ENCODE peak calls at places on chromosome 21, in five cellular contexts. H is GM12878, F is HepG2, T is K562, W is H1. A is an unnamed sample.

GRCh38 chr21:25563399-25564116 is 43.7 kb downstream of the MRPL39 start:
- DNase-seq in H (peak), F (no peak), T (no peak), W (no peak), A (no peak)

GRCh38 chr21:27572681-27573080 is 605.8 kb upstream of the ADAMTS5 start:
- DNase-seq in H (no peak), F (no peak), T (no peak), W (no peak), A (no peak)

GRCh38 chr21:46643379-46644177 is 8.1 kb downstream of the PRMT2 start:
- DNase-seq in H (no peak), F (no peak), T (no peak), W (no peak), A (no peak)

GRCh38 chr21:42336065-42336464 is 14.7 kb downstream of the TFF2 start:
- DNase-seq in H (no peak), F (peak), T (no peak), W (peak), A (peak)

GRCh38 chr21:17191346-17191993 is 321.4 kb upstream of the CXADR start:
- DNase-seq in H (no peak), F (no peak), T (no peak), W (no peak), A (no peak)

GRCh38 chr21:15197696-15198095 is 132.9 kb upstream of the NRIP1 start:
- DNase-seq in H (no peak), F (no peak), T (no peak), W (no peak), A (no peak)

GRCh38 chr21:46069719-46070279 is 28.1 kb upstream of the COL6A2 start:
- DNase-seq in H (no peak), F (no peak), T (no peak), W (no peak), A (no peak)

GRCh38 chr21:40186036-40186435 is 318.8 kb downstream of the PCP4 start:
- DNase-seq in H (no peak), F (no peak), T (no peak), W (no peak), A (no peak)

GRCh38 chr21:26449161-26449560 is 123.9 kb downstream of the CYYR1 start:
- DNase-seq in H (no peak), F (no peak), T (no peak), W (no peak), A (no peak)

GRCh38 chr21:46459356-46460112 is 843 bp downstream of the DIP2A start:
- DNase-seq in H (no peak), F (no peak), T (peak), W (peak), A (peak)

GRCh38 chr21:33441489-33442477 is 38.0 kb downstream of the TMEM50B start:
- DNase-seq in H (peak), F (no peak), T (no peak), W (no peak), A (no peak)

GRCh38 chr21:29033871-29034270 is 9.4 kb downstream of the USP16 start:
- DNase-seq in H (no peak), F (no peak), T (no peak), W (no peak), A (no peak)

GRCh38 chr21:20661745-20662470 is 336.3 kb upstream of the NCAM2 start:
- DNase-seq in H (no peak), F (no peak), T (no peak), W (no peak), A (peak)

GRCh38 chr21:46436586-46436985 is 22.1 kb upstream of the DIP2A start:
- DNase-seq in H (no peak), F (no peak), T (no peak), W (no peak), A (no peak)

GRCh38 chr21:29302340-29302991 is 3.7 kb downstream of the BACH1 start:
- DNase-seq in H (no peak), F (no peak), T (no peak), W (no peak), A (no peak)

GRCh38 chr21:42621166-42621827 is 32.1 kb upstream of the PDE9A start:
- DNase-seq in H (no peak), F (peak), T (no peak), W (no peak), A (no peak)

GRCh38 chr21:18384771-18385170 is 18.8 kb downstream of the TMPRSS15 start:
- DNase-seq in H (no peak), F (no peak), T (peak), W (no peak), A (peak)

GRCh38 chr21:42556960-42557359 is 43.3 kb downstream of the SLC37A1 start:
- DNase-seq in H (no peak), F (no peak), T (no peak), W (no peak), A (no peak)

GRCh38 chr21:46550511-46550941 is 54.4 kb downstream of the S100B start:
- DNase-seq in H (no peak), F (no peak), T (no peak), W (peak), A (no peak)

GRCh38 chr21:44372616-44373015 is 19.2 kb downstream of the TRPM2 start:
- DNase-seq in H (no peak), F (no peak), T (no peak), W (no peak), A (no peak)

GRCh38 chr21:44368711-44369446 is 15.5 kb downstream of the TRPM2 start:
- DNase-seq in H (no peak), F (no peak), T (no peak), W (peak), A (peak)

GRCh38 chr21:44370027-44370735 is 16.8 kb downstream of the TRPM2 start:
- DNase-seq in H (no peak), F (peak), T (peak), W (peak), A (peak)

GRCh38 chr21:44371596-44371995 is 18.2 kb downstream of the TRPM2 start:
- DNase-seq in H (no peak), F (no peak), T (no peak), W (no peak), A (no peak)

DNA sequence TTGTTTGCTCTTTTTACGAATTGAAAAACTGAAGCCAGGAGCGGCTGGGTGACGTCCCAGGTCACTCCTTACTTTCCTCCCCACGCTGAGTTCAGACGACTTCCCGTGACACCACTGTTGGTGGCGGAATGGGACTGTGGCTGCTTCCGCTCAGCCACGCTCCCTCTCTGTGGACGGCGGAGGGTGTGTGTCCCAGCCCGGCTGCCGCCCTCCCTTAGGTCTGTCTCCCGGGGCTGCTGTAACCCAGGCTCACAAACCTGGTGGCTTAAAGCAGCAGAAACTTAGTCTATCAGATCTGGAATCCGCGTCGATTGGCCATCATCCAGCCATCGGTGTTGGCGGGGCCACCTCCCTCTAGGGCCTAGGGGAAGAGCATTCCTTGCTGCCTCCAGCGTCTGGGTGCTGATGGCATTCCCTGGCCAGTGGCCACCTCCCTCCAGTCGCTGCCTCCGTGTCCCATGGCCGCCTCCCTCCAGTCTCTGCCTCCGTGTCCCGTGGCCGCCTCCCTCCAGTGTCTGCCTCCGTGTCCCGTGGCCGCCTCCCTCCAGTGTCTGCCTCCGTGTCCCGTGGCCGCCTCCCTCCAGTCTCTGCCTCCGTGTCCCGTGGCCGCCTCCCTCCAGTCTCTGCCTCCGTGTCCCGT is 17.5 kb downstream of the TRPM2 start:
- DNase-seq in H (no peak), F (no peak), T (no peak), W (no peak), A (no peak)
- TF ChIP-seq CREB1 in H (no peak), F (no peak), T (no peak), W (no peak), A (no peak)

DNA sequence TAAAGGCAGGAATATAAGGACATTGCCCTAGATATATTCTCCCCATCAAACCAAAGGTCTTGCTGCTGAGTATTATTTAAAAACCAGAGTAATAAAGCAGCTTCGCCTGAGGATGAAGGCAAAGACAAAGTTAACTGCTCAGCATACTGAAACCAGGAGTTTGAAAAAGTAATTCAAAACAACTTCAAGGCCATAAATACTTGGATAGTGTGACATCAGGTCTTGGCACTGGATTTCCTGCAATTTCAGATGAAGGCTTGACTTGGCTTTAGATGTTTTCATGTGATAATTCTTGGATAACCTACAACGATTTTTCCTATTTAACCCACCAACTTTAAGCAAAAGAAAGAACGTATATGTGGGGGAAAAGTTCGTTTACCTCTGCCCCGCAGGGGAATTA is 10.6 kb downstream of the SOD1 start:
- DNase-seq in H (no peak), F (no peak), T (no peak), W (no peak), A (no peak)
- TF ChIP-seq EZH2 in H (no peak), F (no peak), T (no peak), W (no peak), A (no peak)

DNA sequence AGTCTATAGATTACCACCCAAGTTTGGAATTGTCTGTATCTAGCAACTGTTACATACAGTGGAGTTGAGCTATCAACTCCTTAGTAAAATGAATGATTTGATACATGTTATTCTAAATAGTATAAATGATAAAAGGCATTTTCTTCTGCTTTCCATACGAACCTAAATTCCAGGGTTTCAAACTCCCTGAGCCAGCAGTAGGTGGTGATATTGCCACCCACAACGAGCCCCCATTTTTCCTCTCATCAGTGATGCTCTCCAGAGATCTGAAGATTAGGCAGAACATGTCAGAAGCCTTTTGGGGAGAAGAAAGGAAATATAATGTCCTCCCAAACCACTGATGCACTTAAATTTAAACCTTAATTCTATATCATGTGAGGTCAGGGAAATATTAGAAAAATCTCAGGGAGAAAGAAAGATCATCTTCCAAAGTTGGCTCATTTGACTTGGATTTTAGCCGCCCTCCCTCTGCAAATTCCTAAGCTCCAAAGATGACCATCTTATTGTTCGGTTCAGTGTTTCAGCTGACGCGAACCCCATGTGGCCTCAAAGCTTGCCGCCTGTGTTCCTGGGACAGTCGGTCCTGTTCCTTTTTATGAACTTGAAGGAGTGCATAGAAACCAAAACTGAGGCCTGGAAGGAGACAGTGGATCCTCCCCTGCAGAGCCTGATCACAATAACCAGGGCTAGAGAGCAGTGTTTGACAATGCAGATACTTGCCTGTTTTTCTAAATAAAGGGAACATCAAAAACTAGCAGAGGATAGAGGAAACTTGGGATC is 2.3 kb downstream of the EVA1C start:
- DNase-seq in H (no peak), F (no peak), T (no peak), W (no peak), A (no peak)
- TF ChIP-seq CREB1 in H (no peak), F (no peak), T (no peak), W (no peak), A (no peak)

GRCh38 chr21:41315726-41316125 is 875 bp upstream of the FAM3B start:
- DNase-seq in H (no peak), F (no peak), T (no peak), W (no peak), A (no peak)

GRCh38 chr21:41318218-41318617 is 1.6 kb downstream of the FAM3B start:
- DNase-seq in H (no peak), F (no peak), T (no peak), W (no peak), A (no peak)

GRCh38 chr21:41316200-41316599 is 401 bp upstream of the FAM3B start:
- DNase-seq in H (no peak), F (no peak), T (no peak), W (no peak), A (no peak)

GRCh38 chr21:41317458-41317857 is 857 bp downstream of the FAM3B start:
- DNase-seq in H (no peak), F (no peak), T (no peak), W (no peak), A (no peak)

DNA sequence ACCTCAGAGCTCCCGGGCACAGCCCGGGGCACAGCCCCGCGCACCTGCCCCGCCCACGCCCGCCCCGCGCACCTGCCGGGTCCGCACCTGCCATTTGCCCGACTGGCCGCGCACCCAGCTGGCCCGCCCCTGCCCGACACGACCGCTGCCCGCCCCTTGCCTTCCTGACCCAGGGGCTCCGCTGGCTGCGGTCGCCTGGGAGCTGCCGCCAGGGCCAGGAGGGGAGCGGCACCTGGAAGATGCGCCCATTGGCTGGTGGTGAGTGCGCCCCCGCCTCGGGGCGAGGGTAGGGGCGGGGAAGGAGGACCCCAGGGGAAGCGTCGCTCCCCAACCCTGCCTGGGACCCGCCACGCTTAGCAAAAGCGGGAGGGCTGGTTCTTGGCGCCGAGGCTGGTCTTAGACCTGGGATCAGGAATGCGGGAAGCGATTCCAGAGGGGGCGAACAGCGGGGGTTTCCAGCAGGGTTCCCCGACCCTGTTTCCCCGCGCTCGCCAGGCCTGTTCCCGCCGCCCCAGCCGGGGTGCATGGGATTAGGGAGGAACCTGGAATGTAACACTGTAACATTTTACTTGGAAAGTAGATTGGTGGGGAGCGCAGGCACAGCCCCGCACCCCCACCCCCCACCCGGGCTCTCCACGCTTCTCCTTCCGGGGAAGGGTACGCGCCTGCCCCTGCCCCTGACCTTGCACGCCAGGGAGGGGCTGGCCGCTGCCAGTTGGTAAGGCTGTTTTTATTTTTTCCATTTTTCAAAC is at the start of gene FAM3B:
- DNase-seq in H (no peak), F (no peak), T (no peak), W (peak), A (peak)
- TF ChIP-seq EZH2 in H (no peak), F (no peak), T (no peak), W (peak), A (no peak)

GRCh38 chr21:35556536-35556935 is 503.8 kb downstream of the SETD4 start:
- DNase-seq in H (no peak), F (no peak), T (no peak), W (no peak), A (no peak)
- TF ChIP-seq CREB1 in H (no peak), F (no peak), T (no peak), W (no peak), A (no peak)

DNA sequence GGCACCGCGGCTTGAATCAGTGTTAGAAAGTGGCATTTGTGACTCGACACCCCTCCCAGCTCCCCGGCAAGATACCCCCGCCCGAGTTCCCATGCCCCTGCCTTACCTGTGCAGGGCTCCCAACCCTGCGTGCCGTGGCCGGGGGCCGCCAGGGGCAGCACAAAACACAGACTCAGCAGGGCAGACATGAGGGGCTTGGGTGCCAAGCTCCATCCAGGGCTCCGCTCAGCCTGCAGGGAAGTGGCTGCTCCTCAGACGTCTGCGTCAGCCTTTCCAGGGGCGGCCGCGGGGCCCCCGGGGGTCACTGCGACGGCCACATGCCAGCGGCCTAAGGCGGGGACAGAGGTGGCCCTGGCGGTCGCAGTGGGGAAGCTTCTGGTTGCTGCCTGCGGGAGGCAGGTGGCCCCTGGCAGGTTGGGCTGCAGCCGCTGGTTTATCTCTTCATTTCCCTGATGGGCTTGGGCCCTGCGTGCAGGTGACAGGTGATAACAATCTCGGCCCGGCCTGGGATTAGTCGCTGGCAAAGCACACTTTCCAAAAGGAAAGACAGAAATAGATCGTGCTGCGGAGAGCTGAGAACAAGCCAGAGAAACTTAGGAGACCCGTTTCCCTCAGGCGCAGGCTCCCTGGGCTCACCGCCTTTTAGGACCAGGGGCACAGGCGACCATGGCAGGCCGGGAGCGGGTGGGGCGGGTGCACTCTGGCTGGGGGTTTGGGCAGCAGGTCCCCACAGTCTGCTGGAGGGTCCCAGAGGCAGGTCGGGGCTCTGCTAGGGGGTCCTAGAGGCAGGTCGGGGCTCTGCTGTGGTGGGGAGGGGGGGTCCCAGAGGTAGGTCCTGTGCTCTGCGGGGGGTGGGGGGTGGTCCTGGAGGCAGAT is at the start of gene TSPEAR:
- DNase-seq in H (no peak), F (no peak), T (no peak), W (peak), A (peak)
- TF ChIP-seq EZH2 in H (no peak), F (no peak), T (no peak), W (peak), A (peak)

A was measured in GM23338.